ENCODE peak calls at places on chromosomes 6 and 20, in ten cellular contexts. U is endothelial cell; D is fibroblast of lung; S is CD8-positive, alpha-beta T cell; F is right lobe of liver; B is foreskin fibroblast; N is tibial artery; X is GM12865; K is fibroblast of mammary gland; Y is AG10803. J is an unnamed sample.

GRCh38 chr20:16747291-16747811 is 807 bp upstream of the OTOR start:
- DNase-seq in U (no peak), D (no peak), S (no peak), F (no peak), B (no peak), N (no peak), X (no peak), K (no peak), Y (no peak), J (no peak)

GRCh38 chr6:87807423-87807978 is 105.5 kb upstream of the AKIRIN2 start:
- DNase-seq in U (no peak), D (no peak), S (no peak), F (no peak), B (no peak), N (no peak), X (peak), K (no peak), Y (no peak), J (no peak)

GRCh38 chr20:44627364-44628010 is 24.0 kb downstream of the ADA start:
- DNase-seq in U (no peak), D (no peak), S (no peak), F (no peak), B (peak), N (no peak), X (no peak), K (peak), Y (no peak), J (no peak)

GRCh38 chr20:13995086-13995665 is at the start of gene MACROD2:
- DNase-seq in U (peak), D (peak), S (peak), F (peak), B (peak), N (peak), X (peak), K (peak), Y (peak), J (peak)

GRCh38 chr20:38231786-38232130 is 28.8 kb downstream of the KIAA1755 start:
- DNase-seq in U (no peak), D (peak), S (no peak), F (no peak), B (no peak), N (no peak), X (no peak), K (peak), Y (peak), J (no peak)

GRCh38 chr20:58711266-58712051 is 18.9 kb downstream of the NPEPL1 start:
- DNase-seq in U (peak), D (no peak), S (no peak), F (no peak), B (no peak), N (peak), X (no peak), K (no peak), Y (no peak), J (no peak)

GRCh38 chr20:32965581-32966373 is 38.5 kb downstream of the SUN5 start:
- DNase-seq in U (no peak), D (no peak), S (no peak), F (peak), B (no peak), N (peak), X (no peak), K (no peak), Y (no peak), J (no peak)

GRCh38 chr6:50724381-50725124 is 11.2 kb downstream of the TFAP2D start:
- DNase-seq in U (no peak), D (no peak), S (no peak), F (no peak), B (no peak), N (no peak), X (no peak), K (no peak), Y (no peak), J (no peak)

GRCh38 chr6:22421187-22421586 is 124.4 kb upstream of the PRL start:
- DNase-seq in U (no peak), D (no peak), S (no peak), F (no peak), B (no peak), N (no peak), X (no peak), K (peak), Y (peak), J (no peak)

GRCh38 chr6:26029857-26030653 is 57.2 kb upstream of the HFE start:
- DNase-seq in U (no peak), D (no peak), S (no peak), F (no peak), B (no peak), N (no peak), X (no peak), K (no peak), Y (no peak), J (no peak)

GRCh38 chr6:28634406-28634757 is 108.7 kb downstream of the GPX5 start:
- DNase-seq in U (no peak), D (no peak), S (no peak), F (no peak), B (no peak), N (no peak), X (no peak), K (no peak), Y (no peak), J (no peak)

GRCh38 chr6:126805861-126806260 is 312.6 kb upstream of the RSPO3 start:
- DNase-seq in U (no peak), D (peak), S (no peak), F (no peak), B (no peak), N (no peak), X (no peak), K (no peak), Y (peak), J (no peak)

GRCh38 chr20:56362833-56363413 is 4.1 kb downstream of the FAM210B start:
- DNase-seq in U (peak), D (no peak), S (no peak), F (no peak), B (no peak), N (no peak), X (no peak), K (peak), Y (no peak), J (no peak)

GRCh38 chr20:16803965-16804792 is 56.0 kb downstream of the OTOR start:
- DNase-seq in U (peak), D (peak), S (peak), F (peak), B (peak), N (no peak), X (peak), K (peak), Y (peak), J (peak)

GRCh38 chr6:110476046-110476849 is at the start of gene SLC22A16:
- DNase-seq in U (peak), D (no peak), S (no peak), F (no peak), B (no peak), N (no peak), X (no peak), K (no peak), Y (no peak), J (no peak)

GRCh38 chr6:81767163-81768000 is 14.9 kb upstream of the TENT5A start:
- DNase-seq in U (no peak), D (peak), S (no peak), F (no peak), B (peak), N (no peak), X (no peak), K (peak), Y (peak), J (no peak)

GRCh38 chr6:105330913-105331312 is 72.0 kb downstream of the PREP start:
- DNase-seq in U (no peak), D (peak), S (no peak), F (no peak), B (no peak), N (no peak), X (no peak), K (no peak), Y (no peak), J (no peak)

GRCh38 chr6:1667012-1667804 is 57.5 kb downstream of the FOXC1 start:
- DNase-seq in U (no peak), D (peak), S (no peak), F (no peak), B (peak), N (no peak), X (no peak), K (peak), Y (peak), J (no peak)

GRCh38 chr20:33463332-33464101 is 20.0 kb upstream of the SNTA1 start:
- DNase-seq in U (no peak), D (no peak), S (no peak), F (no peak), B (no peak), N (no peak), X (no peak), K (no peak), Y (no peak), J (no peak)

GRCh38 chr20:40508821-40509220 is 180.2 kb downstream of the MAFB start:
- DNase-seq in U (no peak), D (peak), S (no peak), F (no peak), B (no peak), N (no peak), X (no peak), K (peak), Y (no peak), J (no peak)

GRCh38 chr20:17870063-17870740 is 98.4 kb downstream of the SNX5 start:
- DNase-seq in U (no peak), D (no peak), S (no peak), F (no peak), B (no peak), N (no peak), X (no peak), K (peak), Y (peak), J (no peak)

GRCh38 chr20:48358176-48358575 is 469.6 kb downstream of the PREX1 start:
- DNase-seq in U (no peak), D (no peak), S (no peak), F (no peak), B (no peak), N (no peak), X (no peak), K (no peak), Y (no peak), J (no peak)

GRCh38 chr20:58716476-58717277 is 24.1 kb downstream of the NPEPL1 start:
- DNase-seq in U (peak), D (peak), S (no peak), F (peak), B (no peak), N (peak), X (no peak), K (no peak), Y (no peak), J (no peak)

GRCh38 chr6:38391909-38392614 is 247.7 kb downstream of the BTBD9 start:
- DNase-seq in U (no peak), D (peak), S (no peak), F (no peak), B (no peak), N (no peak), X (no peak), K (peak), Y (peak), J (no peak)

GRCh38 chr20:43658068-43658722 is 8.7 kb upstream of the MYBL2 start:
- DNase-seq in U (no peak), D (peak), S (no peak), F (no peak), B (no peak), N (peak), X (peak), K (peak), Y (peak), J (no peak)

GRCh38 chr20:50558483-50558925 is 48.3 kb downstream of the PTPN1 start:
- DNase-seq in U (no peak), D (peak), S (no peak), F (no peak), B (no peak), N (no peak), X (no peak), K (peak), Y (peak), J (no peak)

GRCh38 chr6:99613398-99613704 is 6.7 kb downstream of the PRDM13 start:
- DNase-seq in U (peak), D (peak), S (no peak), F (no peak), B (no peak), N (no peak), X (peak), K (peak), Y (peak), J (no peak)

GRCh38 chr20:408843-409696 is 971 bp downstream of the RBCK1 start:
- DNase-seq in U (no peak), D (no peak), S (no peak), F (no peak), B (no peak), N (peak), X (peak), K (no peak), Y (no peak), J (no peak)

GRCh38 chr20:24681634-24682495 is 212.4 kb downstream of the SYNDIG1 start:
- DNase-seq in U (no peak), D (peak), S (no peak), F (no peak), B (no peak), N (peak), X (no peak), K (no peak), Y (no peak), J (no peak)

GRCh38 chr6:100217225-100217624 is 223.2 kb upstream of the MCHR2 start:
- DNase-seq in U (no peak), D (peak), S (no peak), F (no peak), B (peak), N (no peak), X (no peak), K (no peak), Y (peak), J (no peak)

GRCh38 chr6:36184311-36184710 is 12.2 kb upstream of the BRPF3 start:
- DNase-seq in U (no peak), D (no peak), S (no peak), F (no peak), B (no peak), N (no peak), X (no peak), K (no peak), Y (no peak), J (no peak)

GRCh38 chr6:167990016-167990945 is 7.2 kb upstream of the KIF25 start:
- DNase-seq in U (no peak), D (no peak), S (no peak), F (no peak), B (no peak), N (no peak), X (peak), K (no peak), Y (no peak), J (no peak)

GRCh38 chr20:13546497-13547131 is 92.1 kb downstream of the TASP1 start:
- DNase-seq in U (peak), D (peak), S (peak), F (peak), B (peak), N (peak), X (peak), K (peak), Y (peak), J (peak)

GRCh38 chr6:89443658-89444057 is 10.7 kb downstream of the ANKRD6 start:
- DNase-seq in U (no peak), D (no peak), S (no peak), F (no peak), B (no peak), N (no peak), X (no peak), K (no peak), Y (no peak), J (no peak)

GRCh38 chr6:116847234-116847633 is 18.4 kb upstream of the GPRC6A start:
- DNase-seq in U (no peak), D (peak), S (no peak), F (no peak), B (peak), N (no peak), X (peak), K (peak), Y (peak), J (no peak)
- TF ChIP-seq CTCF in U (peak), D (no peak), S (no peak), F (peak), B (peak), N (no peak), X (peak), K (peak), Y (peak), J (peak)

GRCh38 chr20:11432407-11432806 is 485.3 kb upstream of the BTBD3 start:
- DNase-seq in U (no peak), D (peak), S (no peak), F (no peak), B (peak), N (no peak), X (no peak), K (peak), Y (peak), J (no peak)
- TF ChIP-seq CTCF in U (no peak), D (no peak), S (no peak), F (no peak), B (no peak), N (no peak), X (no peak), K (no peak), Y (no peak), J (no peak)

GRCh38 chr20:20426472-20426907 is 58.6 kb downstream of the INSM1 start:
- DNase-seq in U (no peak), D (no peak), S (no peak), F (no peak), B (no peak), N (no peak), X (no peak), K (no peak), Y (no peak), J (no peak)
- TF ChIP-seq CTCF in U (no peak), D (no peak), S (no peak), F (no peak), B (no peak), N (no peak), X (no peak), K (no peak), Y (no peak), J (no peak)

GRCh38 chr6:113939825-113940224 is 31.1 kb downstream of the HDAC2 start:
- DNase-seq in U (no peak), D (no peak), S (no peak), F (no peak), B (no peak), N (no peak), X (no peak), K (no peak), Y (no peak), J (no peak)

GRCh38 chr6:113949499-113949898 is 21.4 kb downstream of the HDAC2 start:
- DNase-seq in U (no peak), D (no peak), S (no peak), F (no peak), B (no peak), N (no peak), X (no peak), K (no peak), Y (no peak), J (no peak)

GRCh38 chr6:113944701-113945100 is 26.2 kb downstream of the HDAC2 start:
- DNase-seq in U (no peak), D (peak), S (no peak), F (no peak), B (peak), N (no peak), X (no peak), K (peak), Y (no peak), J (no peak)
- TF ChIP-seq CTCF in U (no peak), D (no peak), S (no peak), F (no peak), B (no peak), N (no peak), X (no peak), K (no peak), Y (no peak), J (no peak)